ENCODE peak calls at places on chromosomes 13 and 19, in eight cellular contexts. I is RWPE1; Z is bronchial epithelial cell; U is PC-3; W is CD4-positive, alpha-beta T cell; G is HFF-Myc; A is PC-9; Q is thoracic aorta. J is an unnamed sample.

GRCh38 chr13:110627761-110628476 is 12.6 kb downstream of the NAXD start:
- DNase-seq in I (no peak), Z (no peak), U (no peak), W (no peak), G (no peak), A (no peak), Q (no peak), J (no peak)

GRCh38 chr19:15290149-15290548 is 42.2 kb downstream of the BRD4 start:
- DNase-seq in I (no peak), Z (no peak), U (no peak), W (no peak), G (no peak), A (no peak), Q (no peak), J (no peak)

GRCh38 chr13:69389899-69390298 is 717.7 kb upstream of the ATXN8OS start:
- DNase-seq in I (no peak), Z (no peak), U (peak; percentile 19), W (no peak), G (no peak), A (no peak), Q (no peak), J (no peak)

GRCh38 chr13:106446011-106446410 is 89.5 kb downstream of the EFNB2 start:
- DNase-seq in I (no peak), Z (peak; percentile 31), U (peak; percentile 22), W (no peak), G (no peak), A (no peak), Q (no peak), J (no peak)

GRCh38 chr19:30738047-30738446 is 365.9 kb downstream of the ZNF536 start:
- DNase-seq in I (no peak), Z (no peak), U (no peak), W (no peak), G (no peak), A (no peak), Q (no peak), J (no peak)

GRCh38 chr19:35717665-35718344 is at the start of gene KMT2B:
- DNase-seq in I (peak; percentile 99), Z (no peak), U (peak; percentile 89), W (no peak), G (no peak), A (peak; percentile 96), Q (no peak), J (no peak)

GRCh38 chr13:112849500-112849899 is 119.5 kb upstream of the MCF2L start:
- DNase-seq in I (no peak), Z (peak; percentile 5), U (peak; percentile 43), W (no peak), G (no peak), A (no peak), Q (no peak), J (no peak)

GRCh38 chr19:4473708-4474503 is 1.8 kb downstream of the HDGFL2 start:
- DNase-seq in I (peak; percentile 20), Z (no peak), U (no peak), W (no peak), G (no peak), A (no peak), Q (no peak), J (no peak)

GRCh38 chr19:10965398-10965797 is 4.6 kb downstream of the SMARCA4 start:
- DNase-seq in I (no peak), Z (no peak), U (no peak), W (no peak), G (no peak), A (no peak), Q (no peak), J (no peak)

GRCh38 chr19:10432736-10433130 is 12.4 kb downstream of the PDE4A start:
- DNase-seq in I (no peak), Z (no peak), U (no peak), W (no peak), G (no peak), A (no peak), Q (no peak), J (no peak)

GRCh38 chr13:48586591-48587103 is 53.8 kb upstream of the RCBTB2 start:
- DNase-seq in I (no peak), Z (no peak), U (no peak), W (no peak), G (no peak), A (no peak), Q (no peak), J (peak; percentile 45)

GRCh38 chr13:35393886-35394285 is 82.6 kb downstream of the MAB21L1 start:
- DNase-seq in I (no peak), Z (peak; percentile 7), U (no peak), W (no peak), G (no peak), A (no peak), Q (no peak), J (no peak)

GRCh38 chr13:101382086-101382485 is 34.2 kb downstream of the NALCN start:
- DNase-seq in I (no peak), Z (no peak), U (no peak), W (no peak), G (no peak), A (no peak), Q (no peak), J (no peak)

GRCh38 chr19:49656456-49657109 is 9.1 kb downstream of the IRF3 start:
- DNase-seq in I (no peak), Z (no peak), U (no peak), W (no peak), G (no peak), A (no peak), Q (no peak), J (no peak)

GRCh38 chr19:30297969-30298368 is 74.2 kb upstream of the ZNF536 start:
- DNase-seq in I (no peak), Z (no peak), U (no peak), W (no peak), G (no peak), A (no peak), Q (no peak), J (no peak)

GRCh38 chr13:67278230-67278629 is 48.1 kb upstream of the PCDH9 start:
- DNase-seq in I (no peak), Z (no peak), U (peak; percentile 27), W (no peak), G (no peak), A (no peak), Q (no peak), J (no peak)

GRCh38 chr13:113151745-113152707 is 6.4 kb upstream of the PROZ start:
- DNase-seq in I (no peak), Z (no peak), U (peak; percentile 3), W (no peak), G (no peak), A (no peak), Q (no peak), J (no peak)

DNA sequence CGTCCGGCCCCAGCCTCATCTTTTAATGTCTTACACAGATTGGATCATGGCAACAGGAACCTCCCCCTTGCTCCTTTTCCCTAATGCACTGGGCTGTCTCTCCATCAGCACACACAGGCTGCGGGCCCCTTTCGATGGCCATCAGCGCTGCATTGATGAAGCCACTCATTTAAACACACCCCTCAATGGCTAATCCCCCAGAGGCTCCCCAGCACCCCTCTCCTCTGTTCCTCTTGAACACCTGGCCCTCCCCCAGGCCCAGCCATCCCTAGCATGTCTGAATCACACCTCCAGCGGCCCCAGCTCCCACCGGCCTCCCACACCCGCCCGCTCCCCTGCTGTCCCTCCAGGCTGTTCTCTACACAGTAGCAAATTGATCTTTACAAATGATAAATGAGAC is 7.1 kb downstream of the RPL28 start:
- DNase-seq in I (no peak), Z (no peak), U (no peak), W (no peak), G (no peak), A (no peak), Q (no peak), J (no peak)
- TF ChIP-seq CTCF in I (no peak), Z (no peak), U (no peak), W (no peak), G (no peak), A (no peak), Q (no peak), J (no peak)

GRCh38 chr19:2199215-2199614 is 35.5 kb downstream of the DOT1L start:
- DNase-seq in I (no peak), Z (no peak), U (no peak), W (no peak), G (no peak), A (no peak), Q (no peak), J (peak; percentile 35)
- TF ChIP-seq CTCF in I (no peak), Z (peak; percentile 29), U (peak; percentile 33), W (no peak), G (peak; percentile 34), A (no peak), Q (peak; percentile 47), J (peak; percentile 52)

DNA sequence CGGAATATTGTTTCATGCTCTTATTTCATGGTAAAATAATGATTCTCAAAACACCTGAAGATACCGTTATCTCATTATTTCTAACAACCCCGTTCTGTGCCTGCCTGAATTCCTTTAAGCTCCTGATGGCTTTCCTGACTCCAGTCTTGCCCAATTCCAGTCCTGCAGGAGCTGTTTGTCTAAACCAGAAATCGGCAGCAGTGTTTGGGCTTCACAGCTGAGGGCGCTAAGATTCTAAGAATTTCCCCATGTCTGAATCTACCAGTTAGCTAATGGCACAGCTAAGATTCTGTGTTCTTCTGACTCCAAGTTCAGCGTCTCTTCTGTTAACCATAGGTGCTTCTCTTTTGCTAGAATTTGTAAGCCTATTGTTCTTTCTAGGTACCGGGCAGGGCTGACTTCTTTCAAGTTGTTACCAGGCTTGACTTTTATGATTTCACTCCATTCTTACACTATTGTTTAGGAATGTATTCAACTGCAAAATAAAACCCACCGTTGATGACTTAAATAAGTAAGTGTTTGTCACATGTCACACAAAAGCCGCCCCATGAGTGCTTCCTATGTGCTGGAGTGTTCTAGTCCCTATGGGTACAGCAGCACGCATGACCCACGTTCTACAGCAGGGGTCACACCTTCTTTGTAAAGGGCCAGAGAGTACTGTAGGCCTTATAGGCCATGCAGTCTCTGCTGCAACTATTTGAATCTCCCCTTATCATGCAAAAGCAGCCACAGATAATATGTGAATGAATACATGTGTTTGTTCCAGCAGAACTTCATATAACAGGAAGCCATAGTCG is 168.2 kb upstream of the RNF113B start:
- DNase-seq in I (no peak), Z (no peak), U (no peak), W (no peak), G (no peak), A (no peak), Q (no peak), J (no peak)
- TF ChIP-seq CTCF in I (no peak), Z (no peak), U (no peak), W (no peak), G (no peak), A (no peak), Q (no peak), J (no peak)

GRCh38 chr13:41313659-41314197 is 2.7 kb downstream of the NAA16 start:
- DNase-seq in I (no peak), Z (no peak), U (no peak), W (no peak), G (no peak), A (no peak), Q (no peak), J (no peak)

GRCh38 chr13:41313117-41313516 is 2.0 kb downstream of the NAA16 start:
- DNase-seq in I (no peak), Z (no peak), U (no peak), W (no peak), G (no peak), A (no peak), Q (no peak), J (no peak)

GRCh38 chr13:41308241-41308640 is 2.8 kb upstream of the NAA16 start:
- DNase-seq in I (no peak), Z (no peak), U (no peak), W (no peak), G (no peak), A (no peak), Q (no peak), J (no peak)

GRCh38 chr13:41310963-41311606 is at the start of gene NAA16:
- DNase-seq in I (peak; percentile 93), Z (peak; percentile 83), U (peak; percentile 86), W (peak; percentile 90), G (peak; percentile 61), A (peak; percentile 85), Q (peak; percentile 64), J (peak; percentile 94)

GRCh38 chr13:41311607-41312500 is 787 bp downstream of the NAA16 start:
- DNase-seq in I (peak; percentile 33), Z (peak; percentile 28), U (peak; percentile 35), W (peak; percentile 25), G (no peak), A (peak; percentile 23), Q (peak; percentile 8), J (peak; percentile 48)
- TF ChIP-seq CTCF in I (no peak), Z (no peak), U (no peak), W (no peak), G (no peak), A (no peak), Q (no peak), J (no peak)

J was measured in endothelial cell.